ENCODE peak calls at places on chromosome 7, in seven cellular contexts. One of them, this sample, is unnamed.

GRCh38 chr7:95246935-95247370 is 77.4 kb downstream of the PON1 start:
- DNase-seq in activated naive CD4-positive, alpha-beta T cell: no peak
- DNase-seq in EL: peak
- DNase-seq in pancreas: peak
- DNase-seq in NCI-H460: peak
- DNase-seq in ovary: no peak
- DNase-seq in NCI-H510A treated with DMSO at 0.1 percent for 48 hours: peak
- DNase-seq in this sample: peak

GRCh38 chr7:38181111-38181510 is 3.1 kb downstream of the STARD3NL start:
- DNase-seq in activated naive CD4-positive, alpha-beta T cell: no peak
- DNase-seq in EL: no peak
- DNase-seq in pancreas: no peak
- DNase-seq in NCI-H460: no peak
- DNase-seq in ovary: no peak
- DNase-seq in NCI-H510A treated with DMSO at 0.1 percent for 48 hours: no peak
- DNase-seq in this sample: no peak

GRCh38 chr7:79287976-79288375 is 165.5 kb downstream of the MAGI2 start:
- DNase-seq in activated naive CD4-positive, alpha-beta T cell: no peak
- DNase-seq in EL: peak
- DNase-seq in pancreas: no peak
- DNase-seq in NCI-H460: no peak
- DNase-seq in ovary: no peak
- DNase-seq in NCI-H510A treated with DMSO at 0.1 percent for 48 hours: no peak
- DNase-seq in this sample: peak

GRCh38 chr7:27364344-27364758 is 121.7 kb downstream of the EVX1 start:
- DNase-seq in activated naive CD4-positive, alpha-beta T cell: no peak
- DNase-seq in EL: peak
- DNase-seq in pancreas: peak
- DNase-seq in NCI-H460: no peak
- DNase-seq in ovary: peak
- DNase-seq in NCI-H510A treated with DMSO at 0.1 percent for 48 hours: no peak
- DNase-seq in this sample: peak

GRCh38 chr7:37993060-37993501 is 72.6 kb downstream of the EPDR1 start:
- DNase-seq in activated naive CD4-positive, alpha-beta T cell: no peak
- DNase-seq in EL: no peak
- DNase-seq in pancreas: no peak
- DNase-seq in NCI-H460: no peak
- DNase-seq in ovary: no peak
- DNase-seq in NCI-H510A treated with DMSO at 0.1 percent for 48 hours: no peak
- DNase-seq in this sample: no peak

GRCh38 chr7:126689037-126689436 is 563.7 kb downstream of the GRM8 start:
- DNase-seq in activated naive CD4-positive, alpha-beta T cell: no peak
- DNase-seq in EL: peak
- DNase-seq in pancreas: no peak
- DNase-seq in NCI-H460: no peak
- DNase-seq in ovary: no peak
- DNase-seq in NCI-H510A treated with DMSO at 0.1 percent for 48 hours: no peak
- DNase-seq in this sample: no peak

GRCh38 chr7:100157334-100158228 is 942 bp downstream of the TRAPPC14 start:
- DNase-seq in activated naive CD4-positive, alpha-beta T cell: no peak
- DNase-seq in EL: peak
- DNase-seq in pancreas: no peak
- DNase-seq in NCI-H460: no peak
- DNase-seq in ovary: no peak
- DNase-seq in NCI-H510A treated with DMSO at 0.1 percent for 48 hours: no peak
- DNase-seq in this sample: peak

GRCh38 chr7:27863866-27864265 is 123.9 kb downstream of the TAX1BP1 start:
- DNase-seq in activated naive CD4-positive, alpha-beta T cell: no peak
- DNase-seq in EL: peak
- DNase-seq in pancreas: no peak
- DNase-seq in NCI-H460: no peak
- DNase-seq in ovary: no peak
- DNase-seq in NCI-H510A treated with DMSO at 0.1 percent for 48 hours: no peak
- DNase-seq in this sample: no peak

GRCh38 chr7:157990226-157990877 is 597.3 kb downstream of the PTPRN2 start:
- DNase-seq in activated naive CD4-positive, alpha-beta T cell: no peak
- DNase-seq in EL: no peak
- DNase-seq in pancreas: no peak
- DNase-seq in NCI-H460: no peak
- DNase-seq in ovary: no peak
- DNase-seq in NCI-H510A treated with DMSO at 0.1 percent for 48 hours: no peak
- DNase-seq in this sample: no peak

GRCh38 chr7:77427996-77428603 is 12.0 kb upstream of the GSAP start:
- DNase-seq in activated naive CD4-positive, alpha-beta T cell: no peak
- DNase-seq in EL: peak
- DNase-seq in pancreas: no peak
- DNase-seq in NCI-H460: no peak
- DNase-seq in ovary: no peak
- DNase-seq in NCI-H510A treated with DMSO at 0.1 percent for 48 hours: no peak
- DNase-seq in this sample: peak

GRCh38 chr7:135385209-135385608 is 124.7 kb downstream of the CNOT4 start:
- DNase-seq in activated naive CD4-positive, alpha-beta T cell: no peak
- DNase-seq in EL: no peak
- DNase-seq in pancreas: peak
- DNase-seq in NCI-H460: peak
- DNase-seq in ovary: peak
- DNase-seq in NCI-H510A treated with DMSO at 0.1 percent for 48 hours: no peak
- DNase-seq in this sample: peak

GRCh38 chr7:47320296-47320695 is 261.6 kb downstream of the TNS3 start:
- DNase-seq in activated naive CD4-positive, alpha-beta T cell: no peak
- DNase-seq in EL: peak
- DNase-seq in pancreas: no peak
- DNase-seq in NCI-H460: no peak
- DNase-seq in ovary: no peak
- DNase-seq in NCI-H510A treated with DMSO at 0.1 percent for 48 hours: no peak
- DNase-seq in this sample: no peak

GRCh38 chr7:100632951-100633717 is 8.2 kb downstream of the TFR2 start:
- DNase-seq in activated naive CD4-positive, alpha-beta T cell: peak
- DNase-seq in EL: peak
- DNase-seq in pancreas: no peak
- DNase-seq in NCI-H460: peak
- DNase-seq in ovary: peak
- DNase-seq in NCI-H510A treated with DMSO at 0.1 percent for 48 hours: no peak
- DNase-seq in this sample: no peak

GRCh38 chr7:155889636-155890508 is 77.6 kb upstream of the SHH start:
- DNase-seq in activated naive CD4-positive, alpha-beta T cell: no peak
- DNase-seq in EL: no peak
- DNase-seq in pancreas: no peak
- DNase-seq in NCI-H460: no peak
- DNase-seq in ovary: peak
- DNase-seq in NCI-H510A treated with DMSO at 0.1 percent for 48 hours: no peak
- DNase-seq in this sample: no peak

GRCh38 chr7:44489955-44490350 is 505 bp downstream of the NUDCD3 start:
- DNase-seq in activated naive CD4-positive, alpha-beta T cell: peak
- DNase-seq in EL: no peak
- DNase-seq in pancreas: no peak
- DNase-seq in NCI-H460: no peak
- DNase-seq in ovary: no peak
- DNase-seq in NCI-H510A treated with DMSO at 0.1 percent for 48 hours: peak
- DNase-seq in this sample: peak

GRCh38 chr7:49333180-49333881 is 409.0 kb downstream of the CDC14C start:
- DNase-seq in activated naive CD4-positive, alpha-beta T cell: no peak
- DNase-seq in EL: no peak
- DNase-seq in pancreas: no peak
- DNase-seq in NCI-H460: no peak
- DNase-seq in ovary: no peak
- DNase-seq in NCI-H510A treated with DMSO at 0.1 percent for 48 hours: no peak
- DNase-seq in this sample: no peak

GRCh38 chr7:151327659-151328058 is 14.0 kb upstream of the NUB1 start:
- DNase-seq in activated naive CD4-positive, alpha-beta T cell: no peak
- DNase-seq in EL: peak
- DNase-seq in pancreas: no peak
- DNase-seq in NCI-H460: no peak
- DNase-seq in ovary: no peak
- DNase-seq in NCI-H510A treated with DMSO at 0.1 percent for 48 hours: no peak
- DNase-seq in this sample: no peak

GRCh38 chr7:130910949-130911944 is 177.2 kb upstream of the KLF14 start:
- DNase-seq in activated naive CD4-positive, alpha-beta T cell: no peak
- DNase-seq in EL: peak
- DNase-seq in pancreas: no peak
- DNase-seq in NCI-H460: no peak
- DNase-seq in ovary: no peak
- DNase-seq in NCI-H510A treated with DMSO at 0.1 percent for 48 hours: no peak
- DNase-seq in this sample: peak

GRCh38 chr7:100543586-100543985 is 4.6 kb downstream of the AGFG2 start:
- DNase-seq in activated naive CD4-positive, alpha-beta T cell: no peak
- DNase-seq in EL: no peak
- DNase-seq in pancreas: no peak
- DNase-seq in NCI-H460: no peak
- DNase-seq in ovary: no peak
- DNase-seq in NCI-H510A treated with DMSO at 0.1 percent for 48 hours: no peak
- DNase-seq in this sample: no peak

GRCh38 chr7:100544949-100545635 is 6.1 kb downstream of the AGFG2 start:
- DNase-seq in activated naive CD4-positive, alpha-beta T cell: no peak
- DNase-seq in EL: no peak
- DNase-seq in pancreas: peak
- DNase-seq in NCI-H460: no peak
- DNase-seq in ovary: no peak
- DNase-seq in NCI-H510A treated with DMSO at 0.1 percent for 48 hours: no peak
- DNase-seq in this sample: peak

GRCh38 chr7:76056241-76056640 is 8.3 kb downstream of the MDH2 start:
- DNase-seq in activated naive CD4-positive, alpha-beta T cell: no peak
- DNase-seq in EL: no peak
- DNase-seq in pancreas: no peak
- DNase-seq in NCI-H460: no peak
- DNase-seq in ovary: no peak
- DNase-seq in NCI-H510A treated with DMSO at 0.1 percent for 48 hours: no peak
- DNase-seq in this sample: no peak

GRCh38 chr7:132450706-132451105 is 125.6 kb downstream of the PLXNA4 start:
- DNase-seq in activated naive CD4-positive, alpha-beta T cell: no peak
- DNase-seq in EL: peak
- DNase-seq in pancreas: no peak
- DNase-seq in NCI-H460: no peak
- DNase-seq in ovary: no peak
- DNase-seq in NCI-H510A treated with DMSO at 0.1 percent for 48 hours: no peak
- DNase-seq in this sample: no peak

GRCh38 chr7:36625247-36625646 is 99.0 kb downstream of the AOAH start:
- DNase-seq in activated naive CD4-positive, alpha-beta T cell: no peak
- DNase-seq in EL: no peak
- DNase-seq in pancreas: no peak
- DNase-seq in NCI-H460: no peak
- DNase-seq in ovary: no peak
- DNase-seq in NCI-H510A treated with DMSO at 0.1 percent for 48 hours: no peak
- DNase-seq in this sample: no peak

GRCh38 chr7:114952296-114952695 is 30.4 kb downstream of the MDFIC start:
- DNase-seq in activated naive CD4-positive, alpha-beta T cell: no peak
- DNase-seq in EL: no peak
- DNase-seq in pancreas: no peak
- DNase-seq in NCI-H460: no peak
- DNase-seq in ovary: no peak
- DNase-seq in NCI-H510A treated with DMSO at 0.1 percent for 48 hours: no peak
- DNase-seq in this sample: no peak

GRCh38 chr7:99406557-99406956 is 1.8 kb downstream of the PDAP1 start:
- DNase-seq in activated naive CD4-positive, alpha-beta T cell: no peak
- DNase-seq in EL: no peak
- DNase-seq in pancreas: no peak
- DNase-seq in NCI-H460: no peak
- DNase-seq in ovary: no peak
- DNase-seq in NCI-H510A treated with DMSO at 0.1 percent for 48 hours: no peak
- DNase-seq in this sample: no peak

GRCh38 chr7:1886361-1887064 is 216.4 kb downstream of the ELFN1 start:
- DNase-seq in activated naive CD4-positive, alpha-beta T cell: no peak
- DNase-seq in EL: no peak
- DNase-seq in pancreas: no peak
- DNase-seq in NCI-H460: no peak
- DNase-seq in ovary: no peak
- DNase-seq in NCI-H510A treated with DMSO at 0.1 percent for 48 hours: no peak
- DNase-seq in this sample: no peak

GRCh38 chr7:27607210-27607606 is 55.5 kb downstream of the HIBADH start:
- DNase-seq in activated naive CD4-positive, alpha-beta T cell: no peak
- DNase-seq in EL: no peak
- DNase-seq in pancreas: no peak
- DNase-seq in NCI-H460: no peak
- DNase-seq in ovary: no peak
- DNase-seq in NCI-H510A treated with DMSO at 0.1 percent for 48 hours: no peak
- DNase-seq in this sample: no peak

GRCh38 chr7:141930211-141930610 is 14.0 kb downstream of the OR9A4 start:
- DNase-seq in activated naive CD4-positive, alpha-beta T cell: no peak
- DNase-seq in EL: no peak
- DNase-seq in pancreas: no peak
- DNase-seq in NCI-H460: no peak
- DNase-seq in ovary: no peak
- DNase-seq in NCI-H510A treated with DMSO at 0.1 percent for 48 hours: no peak
- DNase-seq in this sample: no peak

GRCh38 chr7:22377690-22378089 is 20.7 kb upstream of the RAPGEF5 start:
- DNase-seq in activated naive CD4-positive, alpha-beta T cell: no peak
- DNase-seq in EL: no peak
- DNase-seq in pancreas: no peak
- DNase-seq in NCI-H460: no peak
- DNase-seq in ovary: no peak
- DNase-seq in NCI-H510A treated with DMSO at 0.1 percent for 48 hours: no peak
- DNase-seq in this sample: no peak

GRCh38 chr7:98368721-98369120 is 32.2 kb downstream of the BAIAP2L1 start:
- DNase-seq in activated naive CD4-positive, alpha-beta T cell: no peak
- DNase-seq in EL: no peak
- DNase-seq in pancreas: no peak
- DNase-seq in NCI-H460: no peak
- DNase-seq in ovary: no peak
- DNase-seq in NCI-H510A treated with DMSO at 0.1 percent for 48 hours: no peak
- DNase-seq in this sample: peak

GRCh38 chr7:100590077-100590737 is 4.1 kb downstream of the FBXO24 start:
- DNase-seq in activated naive CD4-positive, alpha-beta T cell: no peak
- DNase-seq in EL: no peak
- DNase-seq in pancreas: peak
- DNase-seq in NCI-H460: no peak
- DNase-seq in ovary: peak
- DNase-seq in NCI-H510A treated with DMSO at 0.1 percent for 48 hours: no peak
- DNase-seq in this sample: no peak

GRCh38 chr7:100785878-100786277 is 41.4 kb downstream of the EPHB4 start:
- DNase-seq in activated naive CD4-positive, alpha-beta T cell: no peak
- DNase-seq in EL: no peak
- DNase-seq in pancreas: no peak
- DNase-seq in NCI-H460: no peak
- DNase-seq in ovary: no peak
- DNase-seq in NCI-H510A treated with DMSO at 0.1 percent for 48 hours: no peak
- DNase-seq in this sample: no peak